ENCODE peak calls at places on chromosomes 6 and 20, in eight cellular contexts. V, I, F, M, A, U, E and T are unnamed samples.

GRCh38 chr6:18632670-18633410 is 245.7 kb downstream of the RNF144B start:
- DNase-seq in U (no peak), E (no peak), I (no peak), F (peak; percentile 55), M (peak; percentile 62), A (no peak), V (peak; percentile 42), T (no peak)

GRCh38 chr6:129631070-129631469 is 78.9 kb downstream of the ARHGAP18 start:
- DNase-seq in V (no peak), E (no peak), I (no peak), M (no peak), U (no peak), F (no peak), A (no peak), T (no peak)

GRCh38 chr6:13288969-13289391 is 39.4 kb downstream of the TBC1D7 start:
- DNase-seq in I (no peak), V (no peak), F (no peak), U (no peak), M (no peak), E (no peak), A (no peak), T (no peak)

GRCh38 chr6:112575309-112575834 is 228.2 kb downstream of the RFPL4B start:
- DNase-seq in M (no peak), U (no peak), E (no peak), A (no peak), F (no peak), V (no peak), I (no peak), T (no peak)

GRCh38 chr20:40493551-40493950 is 195.5 kb downstream of the MAFB start:
- DNase-seq in E (no peak), U (no peak), A (no peak), I (no peak), V (peak; percentile 28), F (no peak), M (peak; percentile 86), T (no peak)

GRCh38 chr20:57665589-57665971 is 44.2 kb downstream of the PMEPA1 start:
- DNase-seq in I (no peak), V (no peak), E (no peak), F (no peak), M (no peak), U (no peak), A (no peak), T (no peak)

GRCh38 chr6:44634321-44634720 is 246.8 kb downstream of the CDC5L start:
- DNase-seq in I (no peak), M (no peak), F (no peak), E (no peak), U (no peak), V (no peak), A (no peak), T (no peak)

GRCh38 chr6:39755231-39755630 is 30.0 kb upstream of the KIF6 start:
- DNase-seq in F (no peak), U (no peak), M (peak; percentile 19), E (no peak), V (no peak), I (no peak), A (no peak), T (no peak)

GRCh38 chr20:47677314-47678129 is 107.8 kb downstream of the SULF2 start:
- DNase-seq in I (peak; percentile 86), V (peak; percentile 51), U (peak; percentile 82), F (peak; percentile 77), M (peak; percentile 50), E (peak; percentile 35), A (no peak), T (no peak)

GRCh38 chr6:131182991-131183425 is 47.7 kb downstream of the AKAP7 start:
- DNase-seq in V (no peak), F (peak; percentile 38), U (no peak), I (peak; percentile 82), E (peak; percentile 78), A (no peak), M (peak; percentile 64), T (no peak)

GRCh38 chr6:126909493-126909892 is 209.0 kb upstream of the RSPO3 start:
- DNase-seq in F (no peak), A (no peak), I (no peak), U (no peak), E (no peak), V (no peak), M (no peak), T (no peak)

GRCh38 chr6:135651964-135652755 is 154.6 kb upstream of the AHI1 start:
- DNase-seq in I (peak; percentile 16), F (no peak), E (no peak), V (no peak), A (peak; percentile 51), U (no peak), M (no peak), T (no peak)

GRCh38 chr20:8331740-8332412 is 199.8 kb downstream of the PLCB1 start:
- DNase-seq in V (no peak), U (no peak), A (no peak), F (peak; percentile 20), E (peak; percentile 56), M (peak; percentile 71), I (no peak), T (no peak)

GRCh38 chr6:87772597-87773530 is 70.8 kb upstream of the AKIRIN2 start:
- DNase-seq in V (no peak), M (peak; percentile 19), U (no peak), I (no peak), A (no peak), F (no peak), E (no peak), T (no peak)

GRCh38 chr20:34627458-34627857 is 49.4 kb downstream of the PIGU start:
- DNase-seq in F (peak; percentile 58), M (no peak), V (no peak), I (no peak), A (no peak), E (no peak), U (no peak), T (no peak)

GRCh38 chr6:18343741-18344140 is 43.4 kb upstream of the RNF144B start:
- DNase-seq in I (no peak), M (peak; percentile 74), F (peak; percentile 73), E (peak; percentile 12), U (no peak), V (no peak), A (no peak), T (no peak)

GRCh38 chr20:49346682-49347081 is 68.8 kb upstream of the ZNFX1 start:
- DNase-seq in I (peak; percentile 43), A (no peak), M (peak; percentile 18), V (no peak), E (peak; percentile 15), F (peak; percentile 24), U (no peak), T (no peak)

GRCh38 chr6:5984150-5985089 is 22.3 kb downstream of the NRN1 start:
- DNase-seq in V (no peak), A (no peak), F (no peak), I (no peak), M (no peak), U (no peak), E (no peak), T (no peak)

DNA sequence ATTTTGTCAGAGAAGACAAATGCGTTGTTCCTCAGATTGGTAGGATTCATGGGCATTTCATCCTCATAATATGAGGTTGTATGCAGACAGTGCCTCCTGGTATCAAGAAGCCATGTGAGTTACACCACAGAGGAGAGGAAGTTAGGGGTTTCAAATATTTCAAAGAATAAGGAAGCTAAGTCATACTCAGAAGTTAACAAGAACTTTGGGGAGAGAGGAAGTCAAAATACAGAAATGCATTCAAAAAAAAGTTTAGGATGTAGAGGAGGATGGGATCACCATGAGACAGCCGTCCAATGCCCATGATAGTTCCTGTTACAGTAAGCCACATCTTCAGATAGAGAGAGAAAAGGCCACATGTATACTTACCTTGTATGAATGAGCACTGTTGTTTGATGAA is 22.3 kb downstream of the HLA-DOB start:
- DNase-seq in I (no peak), A (no peak), M (no peak), U (no peak), F (no peak), V (no peak), E (no peak), T (no peak)
- H3K4me3 ChIP-seq in I (no peak overlapping the region), A (no peak overlapping the region), M (no peak overlapping the region), U (no peak overlapping the region), F (no peak overlapping the region), V (no peak overlapping the region), E (no peak overlapping the region), T (no peak overlapping the region)

GRCh38 chr20:45459606-45460005 is 9.9 kb upstream of the WFDC2 start:
- DNase-seq in I (no peak), F (peak; percentile 41), M (peak; percentile 18), U (peak; percentile 48), V (no peak), A (no peak), E (peak; percentile 19), T (no peak)

GRCh38 chr20:45462711-45463110 is 6.8 kb upstream of the WFDC2 start:
- DNase-seq in A (no peak), M (no peak), I (no peak), F (no peak), U (no peak), V (no peak), E (no peak), T (no peak)

GRCh38 chr20:45463709-45464108 is 5.8 kb upstream of the WFDC2 start:
- DNase-seq in F (no peak), E (no peak), V (no peak), I (no peak), U (no peak), A (no peak), M (no peak), T (no peak)

GRCh38 chr20:45463113-45463512 is 6.4 kb upstream of the WFDC2 start:
- DNase-seq in M (no peak), F (no peak), U (no peak), A (no peak), V (no peak), E (no peak), I (peak; percentile 50), T (no peak)

GRCh38 chr20:45461225-45461624 is 8.3 kb upstream of the WFDC2 start:
- DNase-seq in U (no peak), M (no peak), F (no peak), V (no peak), I (no peak), E (no peak), A (no peak), T (no peak)
- TF ChIP-seq EZH2 in U (no peak), M (no peak), F (no peak), V (no peak), I (no peak), E (no peak), A (no peak), T (no peak)

GRCh38 chr20:17869295-17869994 is 99.1 kb downstream of the SNX5 start:
- DNase-seq in V (no peak), E (no peak), A (no peak), F (no peak), M (no peak), U (no peak), I (no peak), T (no peak)
- H3K4me3 ChIP-seq in V (no peak overlapping the region), E (no peak overlapping the region), A (no peak overlapping the region), F (no peak overlapping the region), M (peak overlapping the region; percentile 56), U (no peak overlapping the region), I (no peak overlapping the region), T (no peak overlapping the region)

DNA sequence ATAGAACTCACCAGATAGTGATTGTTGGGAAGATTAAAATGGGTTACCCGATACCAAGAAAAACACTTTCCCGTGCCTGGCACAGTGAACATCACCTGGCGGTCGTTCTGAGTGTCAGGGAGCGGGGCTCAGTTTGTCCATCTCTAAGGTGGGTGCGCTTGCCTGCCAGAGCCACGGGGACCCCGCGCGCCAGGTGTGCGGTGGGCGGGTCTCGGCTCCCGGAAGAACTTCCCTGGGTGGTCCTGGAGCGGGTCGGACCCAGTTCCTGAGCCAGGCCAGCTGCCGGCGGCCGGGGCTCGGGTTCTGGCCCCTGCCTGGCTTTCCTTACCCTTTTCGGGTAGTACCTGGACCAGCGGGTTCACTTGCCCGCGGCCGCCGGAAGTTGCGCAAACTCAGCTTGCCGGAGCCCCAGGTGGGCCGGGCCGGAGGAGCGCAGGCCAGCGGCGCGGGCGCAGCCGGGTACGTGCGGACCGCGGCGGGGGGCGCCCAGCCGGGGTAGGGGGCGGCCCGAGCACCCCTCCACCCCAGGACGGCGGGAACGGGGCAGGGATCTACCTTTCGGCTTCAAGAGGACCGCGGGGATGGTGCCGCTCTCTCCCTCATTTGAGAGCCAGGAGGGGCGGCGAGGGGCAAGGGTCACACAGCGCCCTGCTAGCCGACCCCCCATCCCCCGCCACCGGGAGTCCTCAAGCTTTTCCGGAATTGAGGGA is 7.5 kb downstream of the FAM110A start:
- DNase-seq in A (no peak), V (no peak), M (peak; percentile 46), I (peak; percentile 70), E (no peak), F (peak; percentile 57), U (no peak), T (no peak)
- TF ChIP-seq EZH2 in A (no peak), V (no peak), M (no peak), I (no peak), E (no peak), F (no peak), U (no peak), T (no peak)